ENCODE peak calls at places on chromosomes 11 and 22, in eight cellular contexts. P, E, Q, L, Z, U, X and H are unnamed samples.

GRCh38 chr11:127334466-127334865 is 333.9 kb upstream of the KIRREL3 start:
- DNase-seq in P (no peak), E (no peak), Q (no peak), L (no peak), Z (no peak), U (no peak), X (no peak), H (no peak)

GRCh38 chr22:25420471-25420924 is 144.0 kb upstream of the GRK3 start:
- DNase-seq in P (no peak), E (no peak), Q (no peak), L (no peak), Z (no peak), U (no peak), X (no peak), H (no peak)

GRCh38 chr11:32881286-32881685 is 11.3 kb upstream of the QSER1 start:
- DNase-seq in P (no peak), E (no peak), Q (no peak), L (no peak), Z (no peak), U (no peak), X (no peak), H (no peak)

GRCh38 chr11:102788334-102789035 is 8.1 kb upstream of the MMP10 start:
- DNase-seq in P (no peak), E (no peak), Q (no peak), L (no peak), Z (no peak), U (no peak), X (no peak), H (no peak)

GRCh38 chr11:2837096-2837601 is 48.4 kb downstream of the CDKN1C start:
- DNase-seq in P (peak; percentile 28), E (no peak), Q (peak; percentile 81), L (peak; percentile 75), Z (peak; percentile 18), U (peak; percentile 18), X (no peak), H (peak; percentile 20)

GRCh38 chr11:6474806-6475500 is 1.2 kb upstream of the TRIM3 start:
- DNase-seq in P (no peak), E (no peak), Q (peak; percentile 16), L (no peak), Z (no peak), U (no peak), X (no peak), H (no peak)

GRCh38 chr11:67302571-67303131 is 679 bp upstream of the SSH3 start:
- DNase-seq in P (no peak), E (no peak), Q (peak; percentile 64), L (peak; percentile 57), Z (peak; percentile 32), U (no peak), X (no peak), H (no peak)

GRCh38 chr11:121521145-121522042 is 68.6 kb upstream of the SORL1-AS1 start:
- DNase-seq in P (no peak), E (no peak), Q (no peak), L (no peak), Z (no peak), U (no peak), X (no peak), H (no peak)

GRCh38 chr22:28585324-28585723 is 94.3 kb downstream of the TTC28 start:
- DNase-seq in P (peak; percentile 6), E (no peak), Q (no peak), L (no peak), Z (no peak), U (no peak), X (no peak), H (no peak)

GRCh38 chr22:24994070-24994763 is 41.7 kb downstream of the KIAA1671 start:
- DNase-seq in P (peak; percentile 33), E (peak; percentile 34), Q (peak; percentile 66), L (no peak), Z (peak; percentile 87), U (peak; percentile 73), X (peak; percentile 19), H (no peak)

GRCh38 chr11:69384548-69385465 is 90.9 kb downstream of the MYEOV start:
- DNase-seq in P (no peak), E (no peak), Q (no peak), L (no peak), Z (no peak), U (no peak), X (no peak), H (no peak)

GRCh38 chr11:67389477-67389876 is 2.3 kb upstream of the RAD9A start:
- DNase-seq in P (peak; percentile 63), E (peak; percentile 60), Q (peak; percentile 40), L (peak; percentile 80), Z (peak; percentile 44), U (no peak), X (no peak), H (peak; percentile 75)

GRCh38 chr11:106624377-106624776 is 393.9 kb downstream of the GUCY1A2 start:
- DNase-seq in P (no peak), E (no peak), Q (no peak), L (no peak), Z (no peak), U (no peak), X (no peak), H (no peak)

GRCh38 chr11:46710821-46711269 is 8.2 kb upstream of the F2 start:
- DNase-seq in P (no peak), E (no peak), Q (peak; percentile 83), L (no peak), Z (peak; percentile 86), U (no peak), X (no peak), H (no peak)

GRCh38 chr11:129770993-129771392 is 44.7 kb upstream of the TMEM45B start:
- DNase-seq in P (no peak), E (no peak), Q (no peak), L (no peak), Z (no peak), U (no peak), X (no peak), H (no peak)

GRCh38 chr22:19715286-19715939 is 1.1 kb downstream of the SEPTIN5 start:
- DNase-seq in P (no peak), E (no peak), Q (no peak), L (peak; percentile 13), Z (no peak), U (no peak), X (no peak), H (no peak)

GRCh38 chr11:15199693-15200092 is 85.0 kb downstream of the INSC start:
- DNase-seq in P (no peak), E (no peak), Q (peak; percentile 60), L (no peak), Z (peak; percentile 8), U (no peak), X (no peak), H (no peak)

GRCh38 chr11:37394236-37394870 is 796.3 kb upstream of the RAG2 start:
- DNase-seq in P (no peak), E (no peak), Q (no peak), L (no peak), Z (no peak), U (no peak), X (no peak), H (no peak)

GRCh38 chr11:2567026-2567671 is 122.3 kb downstream of the KCNQ1 start:
- DNase-seq in P (no peak), E (no peak), Q (no peak), L (no peak), Z (no peak), U (no peak), X (no peak), H (peak; percentile 0)

GRCh38 chr11:19962795-19963163 is 197.5 kb downstream of the DBX1 start:
- DNase-seq in P (no peak), E (no peak), Q (peak; percentile 91), L (no peak), Z (no peak), U (no peak), X (no peak), H (no peak)

GRCh38 chr11:84642500-84642899 is 984.6 kb downstream of the DLG2 start:
- DNase-seq in P (no peak), E (no peak), Q (no peak), L (no peak), Z (no peak), U (no peak), X (no peak), H (no peak)

GRCh38 chr11:19816817-19817216 is 104.2 kb downstream of the NAV2 start:
- DNase-seq in P (peak; percentile 33), E (no peak), Q (no peak), L (no peak), Z (no peak), U (no peak), X (no peak), H (no peak)

GRCh38 chr11:28697920-28698827 is 590.0 kb downstream of the METTL15 start:
- DNase-seq in P (peak; percentile 69), E (peak; percentile 34), Q (peak; percentile 46), L (peak; percentile 79), Z (peak; percentile 55), U (peak; percentile 46), X (peak; percentile 13), H (peak; percentile 45)

GRCh38 chr11:30983143-30983542 is 386.4 kb downstream of the DCDC1 start:
- DNase-seq in P (no peak), E (no peak), Q (no peak), L (no peak), Z (no peak), U (no peak), X (no peak), H (no peak)

GRCh38 chr22:20783844-20784723 is 10.2 kb downstream of the SERPIND1 start:
- DNase-seq in P (peak; percentile 69), E (peak; percentile 17), Q (peak; percentile 78), L (no peak), Z (peak; percentile 74), U (peak; percentile 34), X (peak; percentile 51), H (peak; percentile 55)

GRCh38 chr11:1877211-1878133 is 14.2 kb downstream of the PRR33 start:
- DNase-seq in P (no peak), E (no peak), Q (peak; percentile 44), L (peak; percentile 9), Z (peak; percentile 60), U (no peak), X (no peak), H (peak; percentile 54)

GRCh38 chr11:70552167-70552435 is 153.8 kb downstream of the CTTN start:
- DNase-seq in P (no peak), E (no peak), Q (no peak), L (no peak), Z (no peak), U (no peak), X (no peak), H (no peak)

GRCh38 chr22:39680486-39680885 is 109.9 kb downstream of the CACNA1I start:
- DNase-seq in P (no peak), E (no peak), Q (no peak), L (no peak), Z (no peak), U (no peak), X (no peak), H (no peak)

GRCh38 chr11:35418847-35419712 is at the start of gene SLC1A2:
- DNase-seq in P (peak; percentile 91), E (peak; percentile 24), Q (peak; percentile 28), L (peak; percentile 87), Z (peak; percentile 18), U (no peak), X (peak; percentile 6), H (peak; percentile 10)

GRCh38 chr11:86949995-86950993 is 4.9 kb downstream of the FZD4 start:
- DNase-seq in P (no peak), E (no peak), Q (peak; percentile 52), L (no peak), Z (no peak), U (no peak), X (no peak), H (no peak)

GRCh38 chr11:61609000-61609969 is 28.4 kb upstream of the SYT7 start:
- DNase-seq in P (peak; percentile 95), E (no peak), Q (no peak), L (peak; percentile 75), Z (no peak), U (no peak), X (no peak), H (no peak)

GRCh38 chr22:22753526-22754267 is 109.3 kb downstream of the GGTLC2 start:
- DNase-seq in P (peak; percentile 68), E (peak; percentile 75), Q (peak; percentile 2), L (peak; percentile 83), Z (peak; percentile 67), U (peak; percentile 47), X (peak; percentile 39), H (peak; percentile 70)

GRCh38 chr22:49154433-49154832 is 673.2 kb downstream of the BRD1 start:
- DNase-seq in P (no peak), E (no peak), Q (no peak), L (no peak), Z (no peak), U (no peak), X (no peak), H (no peak)

GRCh38 chr11:61972796-61973602 is 5.6 kb upstream of the FTH1 start:
- DNase-seq in P (no peak), E (no peak), Q (peak; percentile 97), L (no peak), Z (peak; percentile 77), U (no peak), X (no peak), H (no peak)